ENCODE peak calls at places on chromosomes 3 and 15, in seven cellular contexts. One of them, this sample, is unnamed.

GRCh38 chr15:70140543-70141375 is 43.0 kb upstream of the TLE3 start:
- DNase-seq in DND-41: peak
- DNase-seq in HTR-8/SVneo: no peak
- DNase-seq in NCI-H774: no peak
- DNase-seq in CD8-positive, alpha-beta memory T cell: peak
- DNase-seq in NCI-H2171 treated with DMSO at 0.1 percent for 48 hours: no peak
- DNase-seq in WTC11: peak
- DNase-seq in this sample: no peak

GRCh38 chr3:57681691-57682090 is 11.2 kb downstream of the DENND6A start:
- DNase-seq in DND-41: no peak
- DNase-seq in HTR-8/SVneo: no peak
- DNase-seq in NCI-H774: no peak
- DNase-seq in CD8-positive, alpha-beta memory T cell: no peak
- DNase-seq in NCI-H2171 treated with DMSO at 0.1 percent for 48 hours: no peak
- DNase-seq in WTC11: no peak
- DNase-seq in this sample: no peak

GRCh38 chr3:48478631-48479555 is 25.1 kb downstream of the SHISA5 start:
- DNase-seq in DND-41: peak
- DNase-seq in HTR-8/SVneo: no peak
- DNase-seq in NCI-H774: no peak
- DNase-seq in CD8-positive, alpha-beta memory T cell: peak
- DNase-seq in NCI-H2171 treated with DMSO at 0.1 percent for 48 hours: no peak
- DNase-seq in WTC11: no peak
- DNase-seq in this sample: no peak

GRCh38 chr15:98548172-98548971 is 100.0 kb upstream of the IGF1R start:
- DNase-seq in DND-41: no peak
- DNase-seq in HTR-8/SVneo: peak
- DNase-seq in NCI-H774: no peak
- DNase-seq in CD8-positive, alpha-beta memory T cell: no peak
- DNase-seq in NCI-H2171 treated with DMSO at 0.1 percent for 48 hours: peak
- DNase-seq in WTC11: peak
- DNase-seq in this sample: peak

GRCh38 chr3:66693461-66693912 is 192.7 kb upstream of the LRIG1 start:
- DNase-seq in DND-41: no peak
- DNase-seq in HTR-8/SVneo: no peak
- DNase-seq in NCI-H774: no peak
- DNase-seq in CD8-positive, alpha-beta memory T cell: no peak
- DNase-seq in NCI-H2171 treated with DMSO at 0.1 percent for 48 hours: peak
- DNase-seq in WTC11: no peak
- DNase-seq in this sample: no peak

GRCh38 chr3:57706462-57706861 is 13.6 kb upstream of the DENND6A start:
- DNase-seq in DND-41: no peak
- DNase-seq in HTR-8/SVneo: no peak
- DNase-seq in NCI-H774: no peak
- DNase-seq in CD8-positive, alpha-beta memory T cell: no peak
- DNase-seq in NCI-H2171 treated with DMSO at 0.1 percent for 48 hours: no peak
- DNase-seq in WTC11: no peak
- DNase-seq in this sample: no peak

GRCh38 chr3:68256635-68257034 is 602.2 kb upstream of the SUCLG2 start:
- DNase-seq in DND-41: peak
- DNase-seq in HTR-8/SVneo: no peak
- DNase-seq in NCI-H774: no peak
- DNase-seq in CD8-positive, alpha-beta memory T cell: no peak
- DNase-seq in NCI-H2171 treated with DMSO at 0.1 percent for 48 hours: no peak
- DNase-seq in WTC11: peak
- DNase-seq in this sample: no peak

GRCh38 chr15:89116404-89116803 is 28.1 kb downstream of the ABHD2 start:
- DNase-seq in DND-41: no peak
- DNase-seq in HTR-8/SVneo: no peak
- DNase-seq in NCI-H774: peak
- DNase-seq in CD8-positive, alpha-beta memory T cell: no peak
- DNase-seq in NCI-H2171 treated with DMSO at 0.1 percent for 48 hours: no peak
- DNase-seq in WTC11: no peak
- DNase-seq in this sample: no peak

GRCh38 chr3:158775001-158775400 is 26.9 kb upstream of the MFSD1 start:
- DNase-seq in DND-41: no peak
- DNase-seq in HTR-8/SVneo: no peak
- DNase-seq in NCI-H774: no peak
- DNase-seq in CD8-positive, alpha-beta memory T cell: no peak
- DNase-seq in NCI-H2171 treated with DMSO at 0.1 percent for 48 hours: no peak
- DNase-seq in WTC11: no peak
- DNase-seq in this sample: no peak